ENCODE peak calls at places on chromosome 20, in four cellular contexts. Z is H1, C is HepG2, K is K562. X is an unnamed sample.

GRCh38 chr20:214383-214782 is 12.7 kb upstream of the DEFB129 start:
- DNase-seq in Z (no peak), C (no peak), K (no peak), X (no peak)

GRCh38 chr20:21615617-21616080 is 89.8 kb upstream of the PAX1 start:
- DNase-seq in Z (peak), C (peak), K (peak), X (peak)

GRCh38 chr20:39756828-39757227 is 794.7 kb downstream of the DHX35 start:
- DNase-seq in Z (no peak), C (no peak), K (no peak), X (no peak)

GRCh38 chr20:53642196-53643030 is 48.8 kb upstream of the ZNF217 start:
- DNase-seq in Z (no peak), C (peak), K (peak), X (peak)

GRCh38 chr20:44001667-44002596 is 87.3 kb downstream of the TOX2 start:
- DNase-seq in Z (no peak), C (no peak), K (no peak), X (no peak)

GRCh38 chr20:1897965-1898464 is 2.8 kb downstream of the SIRPA start:
- DNase-seq in Z (no peak), C (no peak), K (no peak), X (no peak)

GRCh38 chr20:7967199-7967844 is 27.1 kb upstream of the HAO1 start:
- DNase-seq in Z (no peak), C (no peak), K (no peak), X (no peak)

GRCh38 chr20:10670521-10671220 is 3.1 kb downstream of the JAG1 start:
- DNase-seq in Z (no peak), C (peak), K (no peak), X (no peak)

GRCh38 chr20:46232575-46232974 is 75.7 kb downstream of the CDH22 start:
- DNase-seq in Z (no peak), C (no peak), K (no peak), X (no peak)
- TF ChIP-seq MAX in Z (no peak), C (no peak), K (no peak), X (no peak)

GRCh38 chr20:62136283-62137091 is 6.7 kb downstream of the PSMA7 start:
- DNase-seq in Z (no peak), C (peak), K (no peak), X (peak)
- TF ChIP-seq PHF8 in Z (no peak), C (no peak), K (no peak), X (no peak)

GRCh38 chr20:63130654-63131577 is 85.0 kb downstream of the YTHDF1 start:
- DNase-seq in Z (no peak), C (no peak), K (no peak), X (no peak)

GRCh38 chr20:63129991-63130653 is 85.8 kb downstream of the YTHDF1 start:
- DNase-seq in Z (no peak), C (no peak), K (no peak), X (no peak)

GRCh38 chr20:63128367-63128766 is 87.6 kb downstream of the YTHDF1 start:
- DNase-seq in Z (no peak), C (no peak), K (no peak), X (no peak)

GRCh38 chr20:63128956-63129355 is 87.0 kb downstream of the YTHDF1 start:
- DNase-seq in Z (no peak), C (no peak), K (no peak), X (no peak)

DNA sequence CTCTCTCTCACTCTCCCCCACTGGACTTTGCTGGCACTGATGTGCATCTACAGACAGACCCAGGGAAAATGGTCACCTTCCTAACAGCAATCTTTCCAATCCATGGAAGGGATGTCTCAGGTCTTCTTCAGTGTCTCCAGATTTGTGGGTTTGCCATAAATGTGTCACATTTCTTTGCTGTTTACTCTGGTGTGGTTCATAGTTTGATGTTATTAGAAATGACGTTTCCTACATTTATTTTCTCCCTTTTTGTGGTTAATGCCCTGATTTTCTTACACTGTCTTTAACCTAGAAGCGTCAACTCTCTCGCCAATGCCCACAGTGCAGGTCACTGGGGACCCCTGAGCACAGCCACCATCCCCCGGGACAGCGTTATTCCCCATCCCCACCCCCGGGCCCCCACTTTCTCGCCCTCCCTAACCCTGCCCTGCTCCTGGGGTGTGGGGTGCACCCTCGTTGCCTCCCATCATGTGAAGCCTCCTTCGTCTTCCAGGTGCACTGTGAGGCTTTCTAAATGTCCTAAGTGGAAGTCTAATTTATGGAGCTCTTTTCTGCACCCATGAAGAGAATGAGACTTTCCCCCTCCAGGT is 86.5 kb downstream of the YTHDF1 start:
- DNase-seq in Z (no peak), C (no peak), K (no peak), X (no peak)
- TF ChIP-seq MAX in Z (no peak), C (no peak), K (no peak), X (no peak)

GRCh38 chr20:45347936-45348809 is at the start of gene SDC4:
- DNase-seq in Z (no peak), C (no peak), K (peak), X (peak)

GRCh38 chr20:45347297-45347935 is 808 bp downstream of the SDC4 start:
- DNase-seq in Z (no peak), C (no peak), K (no peak), X (no peak)

GRCh38 chr20:45346291-45346718 is 1.9 kb downstream of the SDC4 start:
- DNase-seq in Z (no peak), C (no peak), K (no peak), X (no peak)

GRCh38 chr20:45345104-45345936 is 2.9 kb downstream of the SDC4 start:
- DNase-seq in Z (no peak), C (no peak), K (no peak), X (no peak)

DNA sequence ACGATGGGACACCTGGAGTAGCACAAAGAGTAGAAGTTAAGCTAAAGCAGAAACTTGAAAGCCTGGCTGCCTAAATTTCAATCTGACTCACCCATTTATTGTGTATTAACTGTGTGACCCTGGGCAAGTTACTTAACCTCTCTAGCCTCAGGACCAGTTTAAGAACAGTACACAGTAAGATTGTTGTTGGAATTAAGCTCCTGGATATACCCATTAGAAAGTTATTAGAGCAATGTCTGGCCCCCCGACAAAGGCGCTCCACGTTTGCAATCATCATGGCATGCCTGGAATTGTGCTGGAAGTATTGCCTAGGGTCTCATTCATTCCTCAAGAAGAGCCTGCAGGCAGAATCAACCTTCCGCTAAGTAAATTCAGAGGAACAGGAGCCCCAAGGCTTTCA is 1.4 kb downstream of the SDC4 start:
- DNase-seq in Z (no peak), C (no peak), K (no peak), X (no peak)
- TF ChIP-seq PHF8 in Z (peak), C (no peak), K (no peak), X (no peak)

DNA sequence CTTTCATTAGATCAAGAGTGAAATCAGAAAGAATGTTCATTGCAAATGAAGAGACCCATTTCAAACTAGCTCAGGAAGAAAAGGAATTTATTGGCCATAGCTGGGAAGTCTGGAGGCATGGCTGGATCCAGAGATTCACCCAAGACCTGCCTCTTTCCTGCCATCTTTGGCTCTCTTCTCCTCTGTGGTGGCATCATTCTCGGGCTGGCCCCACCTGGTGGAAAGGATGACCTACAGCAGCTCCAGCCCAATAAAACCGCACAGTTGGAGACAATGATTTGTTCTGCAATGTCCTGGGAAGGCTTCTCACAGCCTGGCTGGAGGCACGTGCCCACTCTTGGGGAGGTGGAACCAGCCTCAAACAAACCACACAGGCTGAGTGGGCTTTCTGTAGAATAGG is 18.1 kb upstream of the FERMT1 start:
- DNase-seq in Z (no peak), C (peak), K (no peak), X (no peak)
- TF ChIP-seq MAX in Z (no peak), C (no peak), K (no peak), X (no peak)

GRCh38 chr20:57102566-57102965 is 163.9 kb downstream of the BMP7 start:
- DNase-seq in Z (no peak), C (no peak), K (no peak), X (no peak)

GRCh38 chr20:57104113-57104512 is 162.3 kb downstream of the BMP7 start:
- DNase-seq in Z (no peak), C (no peak), K (no peak), X (no peak)

GRCh38 chr20:57103146-57103800 is 163.2 kb downstream of the BMP7 start:
- DNase-seq in Z (no peak), C (no peak), K (no peak), X (no peak)

GRCh38 chr20:57104711-57105110 is 161.7 kb downstream of the BMP7 start:
- DNase-seq in Z (no peak), C (no peak), K (no peak), X (no peak)

GRCh38 chr20:57102160-57102559 is 164.3 kb downstream of the BMP7 start:
- DNase-seq in Z (no peak), C (no peak), K (no peak), X (no peak)
- TF ChIP-seq PHF8 in Z (no peak), C (no peak), K (no peak), X (no peak)

X was measured in A549.